ENCODE peak calls at places on chromosomes 3 and 15, in four cellular contexts. One of them, this sample, is unnamed. For H3K36me3, the result is how much of the 10 kb centered on the place peaks cover.

GRCh38 chr3:111691293-111691909 is 96.3 kb upstream of the ZBED2 start:
- DNase-seq in hepatocyte: peak
- DNase-seq in mucosa of descending colon: no peak
- DNase-seq in GM23248: peak
- DNase-seq in this sample: no peak

GRCh38 chr15:70569139-70569717 is 194.1 kb downstream of the UACA start:
- DNase-seq in hepatocyte: peak
- DNase-seq in mucosa of descending colon: no peak
- DNase-seq in GM23248: peak
- DNase-seq in this sample: no peak

GRCh38 chr3:54202651-54203248 is 80.4 kb downstream of the CACNA2D3 start:
- DNase-seq in GM23248: no peak
- DNase-seq in hepatocyte: no peak
- DNase-seq in mucosa of descending colon: no peak
- DNase-seq in this sample: no peak

GRCh38 chr15:41913251-41913650 is 19.4 kb upstream of the SPTBN5 start:
- DNase-seq in mucosa of descending colon: no peak
- DNase-seq in GM23248: no peak
- DNase-seq in hepatocyte: no peak
- DNase-seq in this sample: no peak

GRCh38 chr3:31181661-31182060 is 287.2 kb upstream of the GADL1 start:
- DNase-seq in hepatocyte: no peak
- DNase-seq in GM23248: no peak
- DNase-seq in mucosa of descending colon: no peak
- DNase-seq in this sample: no peak

GRCh38 chr15:77266708-77267387 is 153.1 kb downstream of the PEAK1 start:
- DNase-seq in hepatocyte: no peak
- DNase-seq in GM23248: peak
- DNase-seq in mucosa of descending colon: no peak
- DNase-seq in this sample: no peak

GRCh38 chr3:50215529-50215928 is 10.5 kb downstream of the SLC38A3 start:
- DNase-seq in hepatocyte: no peak
- DNase-seq in mucosa of descending colon: no peak
- DNase-seq in GM23248: no peak
- DNase-seq in this sample: no peak

GRCh38 chr3:131072845-131073244 is 46.2 kb downstream of the NEK11 start:
- DNase-seq in hepatocyte: peak
- DNase-seq in GM23248: peak
- DNase-seq in mucosa of descending colon: no peak
- DNase-seq in this sample: no peak

GRCh38 chr3:177111541-177111949 is 85.7 kb downstream of the TBL1XR1 start:
- DNase-seq in GM23248: no peak
- DNase-seq in mucosa of descending colon: no peak
- DNase-seq in hepatocyte: no peak
- DNase-seq in this sample: no peak

GRCh38 chr3:171654809-171655208 is 155.5 kb downstream of the PLD1 start:
- DNase-seq in hepatocyte: peak
- DNase-seq in GM23248: peak
- DNase-seq in mucosa of descending colon: no peak
- DNase-seq in this sample: no peak

GRCh38 chr3:8538904-8539303 is 37.3 kb downstream of the LMCD1 start:
- DNase-seq in GM23248: no peak
- DNase-seq in hepatocyte: no peak
- DNase-seq in mucosa of descending colon: no peak
- DNase-seq in this sample: no peak

GRCh38 chr15:58988011-58988785 is 735 bp downstream of the RNF111 start:
- DNase-seq in mucosa of descending colon: peak
- DNase-seq in GM23248: peak
- DNase-seq in hepatocyte: peak
- DNase-seq in this sample: peak

GRCh38 chr15:60660290-60661051 is 181.5 kb upstream of the ICE2 start:
- DNase-seq in hepatocyte: peak
- DNase-seq in GM23248: peak
- DNase-seq in mucosa of descending colon: no peak
- DNase-seq in this sample: no peak

GRCh38 chr3:157335677-157336076 is 101.0 kb upstream of the PTX3 start:
- DNase-seq in mucosa of descending colon: no peak
- DNase-seq in hepatocyte: peak
- DNase-seq in GM23248: peak
- DNase-seq in this sample: no peak

GRCh38 chr3:68239542-68239941 is 585.1 kb upstream of the SUCLG2 start:
- DNase-seq in mucosa of descending colon: no peak
- DNase-seq in GM23248: no peak
- DNase-seq in hepatocyte: no peak
- DNase-seq in this sample: no peak

GRCh38 chr15:36373549-36373948 is 205.9 kb upstream of the CDIN1 start:
- DNase-seq in mucosa of descending colon: no peak
- DNase-seq in GM23248: no peak
- DNase-seq in hepatocyte: no peak
- DNase-seq in this sample: no peak

GRCh38 chr3:33440328-33440577 is at the start of gene UBP1:
- DNase-seq in mucosa of descending colon: peak
- DNase-seq in GM23248: no peak
- DNase-seq in hepatocyte: peak
- DNase-seq in this sample: peak

GRCh38 chr3:181631901-181632300 is 79.8 kb upstream of the SOX2 start:
- DNase-seq in GM23248: no peak
- DNase-seq in hepatocyte: no peak
- DNase-seq in mucosa of descending colon: no peak
- DNase-seq in this sample: no peak

GRCh38 chr15:74795961-74796625 is 14.2 kb downstream of the CSK start:
- DNase-seq in GM23248: no peak
- DNase-seq in hepatocyte: no peak
- DNase-seq in mucosa of descending colon: no peak
- DNase-seq in this sample: no peak
- H3K36me3 ChIP-seq in GM23248: under half
- H3K36me3 ChIP-seq in hepatocyte: under half
- H3K36me3 ChIP-seq in mucosa of descending colon: under half
- H3K36me3 ChIP-seq in this sample: under half

GRCh38 chr3:21750291-21750690 is 719 bp downstream of the ZNF385D start:
- DNase-seq in mucosa of descending colon: no peak
- DNase-seq in hepatocyte: no peak
- DNase-seq in GM23248: peak
- DNase-seq in this sample: no peak
- H3K4me3 ChIP-seq in mucosa of descending colon: no peak
- H3K4me3 ChIP-seq in hepatocyte: peak
- H3K4me3 ChIP-seq in GM23248: peak
- H3K4me3 ChIP-seq in this sample: peak

GRCh38 chr3:119507404-119507803 is 9.1 kb downstream of the TIMMDC1 start:
- DNase-seq in mucosa of descending colon: no peak
- DNase-seq in hepatocyte: no peak
- DNase-seq in GM23248: no peak
- DNase-seq in this sample: no peak
- H3K36me3 ChIP-seq in mucosa of descending colon: under half
- H3K36me3 ChIP-seq in hepatocyte: under half
- H3K36me3 ChIP-seq in GM23248: under half
- H3K36me3 ChIP-seq in this sample: half or more

GRCh38 chr3:175266993-175267960 is 408.1 kb downstream of the NAALADL2 start:
- DNase-seq in hepatocyte: no peak
- DNase-seq in GM23248: peak
- DNase-seq in mucosa of descending colon: no peak
- DNase-seq in this sample: no peak
- H3K4me3 ChIP-seq in hepatocyte: no peak
- H3K4me3 ChIP-seq in GM23248: peak
- H3K4me3 ChIP-seq in mucosa of descending colon: no peak
- H3K4me3 ChIP-seq in this sample: no peak

GRCh38 chr15:89303986-89304385 is 30.6 kb downstream of the POLG start:
- DNase-seq in GM23248: peak
- DNase-seq in mucosa of descending colon: no peak
- DNase-seq in hepatocyte: no peak
- DNase-seq in this sample: no peak

GRCh38 chr15:89305395-89305794 is 29.2 kb downstream of the POLG start:
- DNase-seq in GM23248: no peak
- DNase-seq in mucosa of descending colon: no peak
- DNase-seq in hepatocyte: no peak
- DNase-seq in this sample: no peak

GRCh38 chr15:89299896-89300295 is 34.7 kb downstream of the POLG start:
- DNase-seq in mucosa of descending colon: no peak
- DNase-seq in hepatocyte: no peak
- DNase-seq in GM23248: peak
- DNase-seq in this sample: no peak

GRCh38 chr15:89307046-89307587 is 27.5 kb downstream of the POLG start:
- DNase-seq in hepatocyte: no peak
- DNase-seq in GM23248: peak
- DNase-seq in mucosa of descending colon: no peak
- DNase-seq in this sample: no peak

GRCh38 chr15:89301304-89302089 is 33.1 kb downstream of the POLG start:
- DNase-seq in mucosa of descending colon: no peak
- DNase-seq in hepatocyte: no peak
- DNase-seq in GM23248: no peak
- DNase-seq in this sample: no peak
- H3K36me3 ChIP-seq in mucosa of descending colon: under half
- H3K36me3 ChIP-seq in hepatocyte: under half
- H3K36me3 ChIP-seq in GM23248: under half
- H3K36me3 ChIP-seq in this sample: under half

GRCh38 chr15:66251790-66252355 is 1.7 kb downstream of the MEGF11 start:
- DNase-seq in mucosa of descending colon: no peak
- DNase-seq in GM23248: no peak
- DNase-seq in hepatocyte: no peak
- DNase-seq in this sample: no peak
- H3K4me3 ChIP-seq in mucosa of descending colon: no peak
- H3K4me3 ChIP-seq in GM23248: peak
- H3K4me3 ChIP-seq in hepatocyte: peak
- H3K4me3 ChIP-seq in this sample: peak

GRCh38 chr3:158809642-158810041 is 7.8 kb downstream of the MFSD1 start:
- DNase-seq in mucosa of descending colon: no peak
- DNase-seq in GM23248: peak
- DNase-seq in hepatocyte: no peak
- DNase-seq in this sample: no peak

GRCh38 chr3:158808697-158809096 is 6.8 kb downstream of the MFSD1 start:
- DNase-seq in mucosa of descending colon: no peak
- DNase-seq in GM23248: peak
- DNase-seq in hepatocyte: no peak
- DNase-seq in this sample: no peak

GRCh38 chr3:158810823-158811425 is 9.1 kb downstream of the MFSD1 start:
- DNase-seq in GM23248: no peak
- DNase-seq in mucosa of descending colon: no peak
- DNase-seq in hepatocyte: no peak
- DNase-seq in this sample: no peak
- H3K36me3 ChIP-seq in GM23248: half or more
- H3K36me3 ChIP-seq in mucosa of descending colon: under half
- H3K36me3 ChIP-seq in hepatocyte: under half
- H3K36me3 ChIP-seq in this sample: half or more

DNA sequence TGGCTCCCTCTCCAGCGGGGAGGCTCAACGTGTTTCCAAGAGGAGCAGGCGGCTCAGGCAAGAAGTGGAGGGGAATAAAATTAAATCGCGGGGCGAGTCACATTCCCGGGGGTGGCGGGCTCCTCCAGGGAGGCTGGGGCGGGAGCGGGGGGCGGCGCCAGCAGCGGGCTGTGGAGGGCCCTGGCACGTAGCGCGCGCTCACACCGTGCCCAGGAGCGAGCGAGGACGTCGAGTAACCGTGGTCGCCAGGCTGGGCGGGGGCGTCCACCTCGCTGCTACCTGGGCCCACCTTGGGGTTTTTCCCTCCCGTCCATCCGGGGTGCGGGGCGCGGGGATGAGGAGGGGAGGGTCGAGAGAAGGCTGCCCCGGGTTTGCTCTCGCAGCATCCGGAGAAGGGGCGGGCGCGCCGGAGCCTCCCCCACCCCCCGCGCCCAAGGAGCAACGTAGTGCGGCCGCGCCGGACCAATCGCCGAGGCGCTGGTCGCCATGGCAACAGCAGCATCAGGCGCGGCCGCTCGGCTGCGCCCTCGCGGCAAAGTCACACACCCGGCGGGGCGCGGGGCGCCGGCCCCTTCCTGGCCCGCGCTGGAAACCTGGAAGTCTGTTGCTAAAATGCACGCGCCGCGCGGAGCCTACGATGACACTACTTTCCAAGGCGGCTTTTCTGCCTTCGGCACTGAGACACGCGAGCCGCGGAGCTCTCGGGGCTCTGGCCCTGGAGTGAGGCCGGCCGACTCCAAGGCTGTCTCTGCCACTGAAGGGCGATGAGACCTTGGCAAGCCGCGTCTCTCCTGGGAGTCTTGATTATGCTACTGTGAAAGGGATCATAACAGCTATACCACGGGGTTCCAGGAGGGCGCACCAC is at the start of gene IQSEC1:
- DNase-seq in GM23248: peak
- DNase-seq in hepatocyte: peak
- DNase-seq in mucosa of descending colon: peak
- DNase-seq in this sample: peak
- H3K4me3 ChIP-seq in GM23248: no peak
- H3K4me3 ChIP-seq in hepatocyte: no peak
- H3K4me3 ChIP-seq in mucosa of descending colon: no peak
- H3K4me3 ChIP-seq in this sample: peak

This sample was measured in spleen.